ENCODE peak calls at places on chromosomes 1 and 21, in nine cellular contexts. W is right cardiac atrium; B is head of caudate nucleus; A is suprapubic skin; J is fibroblast of mammary gland; Q is activated CD4-positive, alpha-beta T cell treated with anti-CD3 and anti-CD28 coated beads, Interleukin-2, amount 10 ng/mL, durations not matched to agents 7 days and 5 days; I is Kasumi-1; M is ELR; H is H54. T is an unnamed sample.

GRCh38 chr21:44727757-44728156 is 16.4 kb upstream of the TSPEAR start:
- DNase-seq in H (no peak), M (no peak), A (peak; percentile 36), I (no peak), J (no peak), W (no peak), B (no peak), Q (no peak), T (no peak)

GRCh38 chr1:36570478-36571060 is 87.9 kb upstream of the CSF3R start:
- DNase-seq in J (no peak), B (no peak), I (no peak), A (peak; percentile 35), Q (no peak), H (no peak), W (no peak), M (no peak), T (no peak)

GRCh38 chr1:160359559-160360226 is 7.2 kb upstream of the NHLH1 start:
- DNase-seq in A (no peak), H (no peak), M (no peak), I (no peak), W (no peak), Q (no peak), B (peak; percentile 60), J (peak; percentile 63), T (no peak)

GRCh38 chr1:208239518-208240381 is 4.4 kb downstream of the PLXNA2 start:
- DNase-seq in I (no peak), Q (no peak), M (no peak), H (no peak), A (peak; percentile 58), W (no peak), J (no peak), B (no peak), T (no peak)

GRCh38 chr1:26949926-26950319 is 10.3 kb downstream of the KDF1 start:
- DNase-seq in I (no peak), W (no peak), A (no peak), J (no peak), H (peak; percentile 49), M (peak; percentile 31), B (no peak), Q (no peak), T (no peak)

GRCh38 chr1:239635276-239635675 is 248.9 kb downstream of the CHRM3 start:
- DNase-seq in I (no peak), M (no peak), J (no peak), B (no peak), W (no peak), H (no peak), A (no peak), Q (no peak), T (no peak)

GRCh38 chr1:68142461-68142860 is 89.9 kb downstream of the WLS start:
- DNase-seq in B (no peak), Q (no peak), H (no peak), J (no peak), M (no peak), W (no peak), I (no peak), A (no peak), T (no peak)

GRCh38 chr1:198056255-198056654 is 100.5 kb upstream of the NEK7 start:
- DNase-seq in H (peak; percentile 3), Q (no peak), I (no peak), J (no peak), A (no peak), M (peak; percentile 27), W (no peak), B (no peak), T (no peak)

GRCh38 chr1:8790478-8790877 is 27.0 kb downstream of the RERE start:
- DNase-seq in I (no peak), Q (no peak), H (no peak), B (no peak), W (no peak), J (no peak), M (no peak), A (no peak), T (no peak)

GRCh38 chr1:207883104-207883651 is 27.7 kb downstream of the CD34 start:
- DNase-seq in M (no peak), Q (peak; percentile 35), W (no peak), A (no peak), B (no peak), J (no peak), I (no peak), H (no peak), T (no peak)

GRCh38 chr1:109197163-109198042 is 16.3 kb upstream of the SARS1 start:
- DNase-seq in A (no peak), H (peak; percentile 78), M (peak; percentile 99), W (peak; percentile 54), Q (no peak), B (peak; percentile 63), I (no peak), J (peak; percentile 100), T (peak; percentile 21)

GRCh38 chr1:116147114-116147510 is 35.9 kb downstream of the MAB21L3 start:
- DNase-seq in B (no peak), Q (no peak), W (no peak), M (no peak), J (no peak), I (no peak), H (no peak), A (no peak), T (no peak)

GRCh38 chr1:93758842-93759515 is 77.3 kb upstream of the BCAR3 start:
- DNase-seq in W (peak; percentile 69), I (no peak), H (no peak), A (no peak), B (no peak), M (peak; percentile 46), J (peak; percentile 86), Q (peak; percentile 18), T (no peak)

GRCh38 chr1:95309031-95309459 is 75.0 kb downstream of the RWDD3 start:
- DNase-seq in A (no peak), B (peak; percentile 76), W (peak; percentile 37), J (peak; percentile 50), I (peak; percentile 48), Q (no peak), H (peak; percentile 20), M (peak; percentile 62), T (no peak)

GRCh38 chr1:182575540-182576149 is 13.4 kb downstream of the RNASEL start:
- DNase-seq in W (no peak), B (no peak), J (peak; percentile 79), H (peak; percentile 31), M (peak; percentile 57), A (no peak), I (no peak), Q (no peak), T (no peak)

GRCh38 chr1:239999170-239999569 is 92.5 kb upstream of the FMN2 start:
- DNase-seq in A (no peak), Q (no peak), H (no peak), W (no peak), I (no peak), B (no peak), J (no peak), M (no peak), T (no peak)

GRCh38 chr1:60978421-60979357 is 103.7 kb upstream of the NFIA start:
- DNase-seq in B (no peak), J (peak; percentile 62), H (peak; percentile 17), I (no peak), W (no peak), M (peak; percentile 39), Q (peak; percentile 20), A (no peak), T (no peak)

GRCh38 chr1:203666621-203667020 is 40.0 kb downstream of the ATP2B4 start:
- DNase-seq in M (no peak), H (no peak), W (no peak), Q (no peak), A (no peak), I (no peak), J (no peak), B (no peak), T (no peak)

GRCh38 chr1:117453958-117454357 is 86.7 kb downstream of the MAN1A2 start:
- DNase-seq in I (no peak), M (no peak), J (no peak), Q (no peak), A (no peak), B (no peak), W (no peak), H (no peak), T (no peak)

GRCh38 chr1:35188578-35189392 is 4.2 kb downstream of the SFPQ start:
- DNase-seq in H (no peak), I (no peak), B (no peak), J (no peak), M (no peak), A (no peak), W (no peak), Q (peak; percentile 21), T (no peak)

GRCh38 chr1:147598631-147599361 is 57.5 kb downstream of the BCL9 start:
- DNase-seq in B (no peak), W (peak; percentile 81), H (no peak), Q (peak; percentile 36), J (peak; percentile 16), M (peak; percentile 25), A (peak; percentile 81), I (no peak), T (no peak)

GRCh38 chr1:119000371-119001180 is 12.4 kb upstream of the TBX15 start:
- DNase-seq in W (peak; percentile 73), H (no peak), M (no peak), Q (no peak), I (no peak), A (no peak), J (no peak), B (peak; percentile 4), T (no peak)

GRCh38 chr1:209945377-209945776 is 7.4 kb downstream of the SYT14 start:
- DNase-seq in A (no peak), I (no peak), J (no peak), M (no peak), B (no peak), Q (no peak), H (no peak), W (no peak), T (no peak)

GRCh38 chr1:87636198-87636892 is 307.7 kb downstream of the LMO4 start:
- DNase-seq in M (no peak), H (no peak), W (no peak), B (no peak), Q (no peak), A (no peak), J (no peak), I (no peak), T (no peak)

GRCh38 chr1:48223372-48224081 is 1.0 kb downstream of the SLC5A9 start:
- DNase-seq in B (no peak), I (no peak), H (no peak), Q (no peak), A (no peak), W (no peak), J (no peak), M (no peak), T (no peak)

GRCh38 chr1:29050141-29050540 is 73.6 kb downstream of the TMEM200B start:
- DNase-seq in A (no peak), W (no peak), J (no peak), B (no peak), Q (no peak), M (no peak), I (no peak), H (no peak), T (no peak)

GRCh38 chr1:232248276-232248803 is 381.6 kb downstream of the SIPA1L2 start:
- DNase-seq in A (no peak), I (no peak), J (no peak), H (no peak), Q (no peak), M (no peak), W (no peak), B (no peak), T (no peak)

GRCh38 chr1:226825037-226825745 is 45.2 kb upstream of the PSEN2 start:
- DNase-seq in M (no peak), A (no peak), H (no peak), Q (no peak), J (no peak), B (peak; percentile 83), I (no peak), W (no peak), T (no peak)

GRCh38 chr1:213332491-213332890 is 281.4 kb downstream of the RPS6KC1 start:
- DNase-seq in A (no peak), M (no peak), I (no peak), B (no peak), W (no peak), J (no peak), H (no peak), Q (no peak), T (no peak)

GRCh38 chr1:235366286-235366685 is 941 bp upstream of the TBCE start:
- DNase-seq in J (no peak), W (no peak), Q (no peak), H (no peak), B (no peak), I (no peak), A (no peak), M (peak; percentile 8), T (peak; percentile 26)

GRCh38 chr1:66434096-66434495 is 99.9 kb upstream of the SGIP1 start:
- DNase-seq in B (no peak), M (peak; percentile 85), Q (no peak), W (no peak), J (peak; percentile 84), I (no peak), A (no peak), H (no peak), T (no peak)